ENCODE peak calls at places on chromosomes 11 and 22, in five cellular contexts. B is adrenal gland, S is breast epithelium, P is right lobe of liver, K is body of pancreas. Z is an unnamed sample. For H3K4me1, the result is how much of the 10 kb centered on the place peaks cover.

GRCh38 chr22:48338793-48339705 is 1488.6 kb downstream of the BRD1 start:
- DNase-seq in B (no peak), K (no peak), S (no peak), P (no peak), Z (no peak)

GRCh38 chr11:112582366-112582765 is 321.7 kb upstream of the PLET1 start:
- DNase-seq in P (no peak), B (no peak), K (no peak), S (no peak), Z (no peak)

GRCh38 chr22:32637951-32638350 is 163.3 kb downstream of the FBXO7 start:
- DNase-seq in P (no peak), S (no peak), K (no peak), B (no peak), Z (no peak)

GRCh38 chr11:123838659-123839058 is 32.5 kb upstream of the OR6M1 start:
- DNase-seq in P (no peak), K (no peak), S (no peak), B (no peak), Z (no peak)

GRCh38 chr11:134751161-134751560 is 339.1 kb upstream of the B3GAT1 start:
- DNase-seq in B (no peak), K (no peak), P (no peak), S (no peak), Z (peak)

GRCh38 chr11:47979378-47980092 is 824 bp upstream of the PTPRJ start:
- DNase-seq in K (peak), S (no peak), P (no peak), B (no peak), Z (no peak)

GRCh38 chr11:88484873-88485621 is 147.5 kb upstream of the CTSC start:
- DNase-seq in S (no peak), K (no peak), P (peak), B (no peak), Z (no peak)

GRCh38 chr11:89235976-89236375 is 58.3 kb downstream of the TYR start:
- DNase-seq in K (no peak), B (no peak), P (no peak), S (no peak), Z (no peak)

GRCh38 chr11:71446942-71447688 is 1.1 kb downstream of the DHCR7 start:
- DNase-seq in K (no peak), P (peak), S (peak), B (no peak), Z (no peak)

GRCh38 chr11:77140231-77140959 is 12.3 kb downstream of the MYO7A start:
- DNase-seq in K (peak), S (no peak), P (no peak), B (peak), Z (no peak)

GRCh38 chr11:67293090-67293489 is 4.0 kb downstream of the ANKRD13D start:
- DNase-seq in P (no peak), B (no peak), K (no peak), S (no peak), Z (no peak)

GRCh38 chr11:69718147-69718546 is 14.3 kb upstream of the FGF19 start:
- DNase-seq in B (no peak), P (no peak), S (no peak), K (no peak), Z (no peak)

GRCh38 chr11:131909426-131910200 is 539.2 kb downstream of the NTM start:
- DNase-seq in P (no peak), K (no peak), B (no peak), S (no peak), Z (no peak)

GRCh38 chr22:44209343-44209742 is 28.6 kb downstream of the PARVG start:
- DNase-seq in S (no peak), K (no peak), B (no peak), P (no peak), Z (no peak)

GRCh38 chr22:46035742-46036557 is 59.0 kb upstream of the WNT7B start:
- DNase-seq in S (peak), B (peak), K (peak), P (peak), Z (peak)

GRCh38 chr11:118896921-118897591 is 13.4 kb downstream of the CXCR5 start:
- DNase-seq in B (no peak), K (no peak), S (no peak), P (no peak), Z (no peak)

GRCh38 chr22:27443315-27443714 is 358.2 kb downstream of the MN1 start:
- DNase-seq in K (no peak), S (no peak), B (no peak), P (no peak), Z (no peak)

GRCh38 chr11:116457336-116458007 is 315.3 kb downstream of the BUD13 start:
- DNase-seq in B (no peak), K (no peak), S (no peak), P (no peak), Z (no peak)

GRCh38 chr11:62806611-62807121 is 1.4 kb upstream of the NXF1 start:
- DNase-seq in K (no peak), P (no peak), S (no peak), B (peak), Z (no peak)
- H3K4me3 ChIP-seq in K (no peak), P (no peak), S (no peak), B (no peak), Z (no peak)

GRCh38 chr11:44938066-44938691 is 12.5 kb downstream of the TP53I11 start:
- DNase-seq in K (no peak), B (no peak), S (no peak), P (no peak), Z (no peak)
- H3K4me1 ChIP-seq in K (under half), B (under half), S (under half), P (under half), Z (under half)

GRCh38 chr11:65718531-65718930 is 2.1 kb downstream of the RNASEH2C start:
- DNase-seq in B (no peak), K (no peak), S (no peak), P (no peak), Z (no peak)

GRCh38 chr11:65718964-65719492 is 1.6 kb downstream of the RNASEH2C start:
- DNase-seq in K (peak), S (no peak), P (peak), B (peak), Z (no peak)

GRCh38 chr11:65716774-65717405 is 3.7 kb downstream of the RNASEH2C start:
- DNase-seq in P (no peak), K (no peak), B (no peak), S (no peak), Z (no peak)

GRCh38 chr11:65716294-65716693 is 4.2 kb downstream of the KAT5 start:
- DNase-seq in P (no peak), S (no peak), B (no peak), K (no peak), Z (no peak)

DNA sequence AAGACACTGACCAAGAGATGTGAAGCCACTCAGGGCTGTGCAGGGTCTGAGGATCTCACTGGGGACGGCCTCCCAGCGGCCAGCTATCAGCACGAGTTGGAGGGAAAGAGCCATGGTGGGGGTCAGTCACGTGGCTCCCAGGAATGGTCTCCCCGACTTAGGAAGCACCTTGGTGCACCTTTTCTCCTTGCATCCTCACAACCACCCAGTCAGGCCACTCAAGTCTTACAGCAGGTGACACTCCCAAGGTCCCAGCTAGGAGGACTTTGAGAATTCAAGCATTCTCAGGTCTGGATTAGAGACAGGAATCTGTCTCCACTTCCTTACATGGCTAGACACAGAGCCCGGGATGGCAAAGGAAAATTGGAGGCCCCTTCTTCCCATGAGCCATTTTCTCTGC is 2.7 kb downstream of the RNASEH2C start:
- DNase-seq in B (no peak), K (no peak), S (no peak), P (no peak), Z (no peak)
- TF ChIP-seq POLR2A in B (no peak), K (no peak), S (no peak), P (no peak), Z (no peak)

DNA sequence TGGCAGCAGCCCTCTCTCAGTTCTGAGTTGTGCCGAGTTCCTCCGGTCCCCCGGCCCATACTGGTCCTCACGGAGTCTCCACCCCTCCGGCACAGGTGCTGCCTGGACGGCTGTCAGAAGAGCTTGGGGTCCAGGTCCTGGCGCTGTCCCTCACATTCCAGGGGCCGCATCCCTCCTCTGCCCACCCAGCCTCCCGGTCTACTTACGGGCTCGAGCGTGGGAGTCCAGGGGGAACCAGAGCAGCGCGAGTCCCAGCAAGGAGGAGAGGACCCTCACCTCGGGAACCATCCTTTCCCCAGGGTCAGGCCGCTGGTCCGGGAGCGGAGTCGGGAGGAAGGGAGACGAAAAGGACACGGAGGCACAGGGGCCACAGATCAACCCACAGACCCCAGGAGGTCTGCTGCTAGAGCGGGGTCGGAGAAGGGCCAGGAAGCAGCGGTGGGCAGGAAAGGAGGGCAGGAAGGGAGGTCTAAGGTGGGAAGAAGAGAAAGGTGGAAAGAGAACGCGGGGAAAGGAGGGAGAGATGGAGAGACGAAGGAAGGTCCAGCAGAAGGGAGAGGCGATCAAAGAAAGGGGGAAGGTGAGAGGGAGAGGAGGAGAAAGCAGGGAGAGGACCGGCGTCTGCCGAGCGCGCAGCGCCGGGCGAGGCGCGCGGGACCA is 495 bp downstream of the CHRDL2 start:
- DNase-seq in K (no peak), B (no peak), P (no peak), S (no peak), Z (peak)
- H3K4me3 ChIP-seq in K (no peak), B (no peak), P (no peak), S (peak), Z (peak)

DNA sequence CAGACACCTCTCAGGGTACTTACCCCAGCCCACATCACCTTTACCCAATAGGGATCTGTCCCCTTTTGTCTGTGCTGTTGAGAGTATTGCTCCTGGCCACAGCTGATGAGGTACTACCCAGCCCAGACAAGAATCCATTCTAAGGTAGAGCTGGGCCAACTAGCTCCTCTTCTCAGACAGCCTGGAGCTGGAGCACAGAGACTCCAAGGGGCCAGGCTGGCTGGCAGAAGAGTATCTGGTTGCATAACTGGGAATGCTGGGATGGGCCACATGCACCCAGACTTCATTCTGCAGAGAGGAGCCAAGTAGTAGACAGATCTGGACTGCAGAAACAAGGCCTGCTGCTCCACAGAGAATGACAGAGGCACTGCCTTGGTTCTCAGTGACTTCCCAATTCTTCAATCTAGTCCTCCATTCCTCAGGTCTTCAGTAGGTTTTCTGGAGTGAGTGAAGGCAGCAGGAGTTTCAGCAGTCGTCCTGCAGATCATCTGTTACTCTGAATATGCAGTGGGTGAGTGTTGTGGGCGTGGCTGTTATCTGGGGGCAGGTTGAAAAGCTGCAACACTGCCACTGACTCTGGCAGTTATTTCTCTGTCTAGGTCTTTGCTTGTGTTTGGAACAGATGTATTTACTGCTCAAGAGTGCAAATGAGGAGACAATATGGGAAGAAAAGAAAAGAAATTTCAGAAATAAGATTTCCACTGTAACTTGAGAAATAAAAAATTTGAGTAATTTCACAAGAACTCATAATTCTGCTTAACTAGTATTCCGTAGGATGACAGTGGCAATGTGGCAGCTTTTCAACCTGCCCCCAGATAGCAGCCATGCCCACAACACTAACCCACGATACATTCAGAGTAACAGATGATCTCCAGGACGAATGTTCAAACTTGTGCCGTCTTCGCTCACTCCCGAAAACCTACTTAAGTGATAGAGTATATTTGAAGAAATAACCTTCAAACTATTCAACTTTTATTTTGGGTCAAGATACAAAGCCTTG is 34.9 kb downstream of the MAPK1 start:
- DNase-seq in S (no peak), P (no peak), K (no peak), B (no peak), Z (no peak)
- H3K4me1 ChIP-seq in S (under half), P (under half), K (under half), B (under half), Z (half or more)

GRCh38 chr22:37545703-37546435 is 14.4 kb upstream of the CDC42EP1 start:
- DNase-seq in K (peak), B (peak), P (peak), S (peak), Z (peak)
- TF ChIP-seq POLR2A in K (peak), B (peak), P (peak), S (peak), Z (no peak)

GRCh38 chr11:125371451-125371935 is 124.6 kb downstream of the FEZ1 start:
- DNase-seq in K (no peak), S (no peak), B (no peak), P (no peak), Z (no peak)
- H3K4me3 ChIP-seq in K (no peak), S (no peak), B (no peak), P (no peak), Z (no peak)

Z was measured in vagina.